ENCODE peak calls at places on chromosome 18, in nine cellular contexts. F, N, E, P, T, D, B, O and A are unnamed samples.
A peak's percentile ranks its signal among the peaks of the same experiment; 100 is the strongest.

GRCh38 chr18:50058731-50059130 is 136.2 kb downstream of the MYO5B start:
- DNase-seq in F (no peak), N (no peak), E (no peak), P (no peak), T (no peak), D (no peak), B (no peak), O (no peak), A (no peak)

GRCh38 chr18:32724071-32724696 is 48.6 kb downstream of the KLHL14 start:
- DNase-seq in F (no peak), N (no peak), E (no peak), P (no peak), T (no peak), D (no peak), B (no peak), O (no peak), A (no peak)

GRCh38 chr18:27184115-27185024 is 738 bp downstream of the CHST9 start:
- DNase-seq in F (peak; percentile 23), N (no peak), E (no peak), P (no peak), T (no peak), D (no peak), B (no peak), O (peak; percentile 1), A (peak; percentile 54)

GRCh38 chr18:32148185-32148870 is 41.5 kb upstream of the MEP1B start:
- DNase-seq in F (no peak), N (no peak), E (no peak), P (no peak), T (no peak), D (no peak), B (no peak), O (no peak), A (no peak)

GRCh38 chr18:54783100-54783499 is 45.2 kb upstream of the RAB27B start:
- DNase-seq in F (no peak), N (no peak), E (no peak), P (no peak), T (no peak), D (no peak), B (no peak), O (no peak), A (peak; percentile 30)

GRCh38 chr18:68607852-68608251 is 107.1 kb downstream of the TMX3 start:
- DNase-seq in F (no peak), N (no peak), E (no peak), P (no peak), T (no peak), D (no peak), B (no peak), O (no peak), A (no peak)

GRCh38 chr18:59957957-59958356 is 58.2 kb downstream of the PMAIP1 start:
- DNase-seq in F (no peak), N (no peak), E (peak; percentile 55), P (no peak), T (no peak), D (no peak), B (peak; percentile 83), O (peak; percentile 86), A (peak; percentile 99)

GRCh38 chr18:63697261-63697660 is 5.5 kb upstream of the SERPINB11 start:
- DNase-seq in F (no peak), N (no peak), E (no peak), P (no peak), T (no peak), D (no peak), B (peak; percentile 67), O (no peak), A (no peak)

GRCh38 chr18:44520981-44521672 is 159.6 kb upstream of the SETBP1 start:
- DNase-seq in F (no peak), N (no peak), E (no peak), P (no peak), T (no peak), D (no peak), B (peak; percentile 28), O (no peak), A (no peak)

GRCh38 chr18:8972116-8972515 is 130.4 kb upstream of the NDUFV2 start:
- DNase-seq in F (no peak), N (no peak), E (no peak), P (no peak), T (no peak), D (no peak), B (no peak), O (no peak), A (no peak)

GRCh38 chr18:46622999-46623398 is 34.0 kb downstream of the LOXHD1 start:
- DNase-seq in F (peak; percentile 36), N (no peak), E (no peak), P (no peak), T (no peak), D (no peak), B (no peak), O (peak; percentile 8), A (peak; percentile 51)